ENCODE peak calls at places on chromosomes 13 and 19, in five cellular contexts. E, B, I, A and D are unnamed samples.

GRCh38 chr13:39254606-39255005 is 216.3 kb downstream of the NHLRC3 start:
- DNase-seq in E (no peak), B (no peak), I (no peak), A (no peak), D (no peak)

GRCh38 chr19:29576043-29576442 is 30.0 kb upstream of the POP4 start:
- DNase-seq in E (no peak), B (peak), I (no peak), A (peak), D (no peak)

GRCh38 chr19:54337858-54338230 is 1.1 kb downstream of the LILRA4 start:
- DNase-seq in E (no peak), B (peak), I (no peak), A (no peak), D (no peak)

GRCh38 chr13:99822820-99823219 is 148.7 kb downstream of the ZIC5 start:
- DNase-seq in E (no peak), B (no peak), I (no peak), A (no peak), D (no peak)

GRCh38 chr13:111115051-111115840 is at the start of gene ARHGEF7:
- DNase-seq in E (no peak), B (peak), I (no peak), A (no peak), D (peak)

GRCh38 chr19:58261968-58262921 is 16.5 kb upstream of the ZNF8 start:
- DNase-seq in E (no peak), B (no peak), I (no peak), A (no peak), D (no peak)

GRCh38 chr13:95156208-95156607 is 145.0 kb downstream of the ABCC4 start:
- DNase-seq in E (no peak), B (no peak), I (no peak), A (no peak), D (no peak)

GRCh38 chr19:48487944-48488343 is 18.8 kb downstream of the CYTH2 start:
- DNase-seq in E (peak), B (peak), I (no peak), A (no peak), D (no peak)

GRCh38 chr19:39401549-39402416 is 4.9 kb upstream of the ZFP36 start:
- DNase-seq in E (peak), B (peak), I (peak), A (no peak), D (peak)

GRCh38 chr13:90968510-90968909 is 379.0 kb upstream of the MIR17HG start:
- DNase-seq in E (no peak), B (no peak), I (no peak), A (no peak), D (no peak)

GRCh38 chr19:4063369-4064072 is 3.2 kb downstream of the ZBTB7A start:
- DNase-seq in E (peak), B (peak), I (no peak), A (no peak), D (no peak)

GRCh38 chr19:38003427-38004099 is 96.6 kb downstream of the SIPA1L3 start:
- DNase-seq in E (peak), B (peak), I (peak), A (no peak), D (peak)

GRCh38 chr19:56217039-56217949 is 15.2 kb downstream of the ZSCAN5C start:
- DNase-seq in E (peak), B (peak), I (no peak), A (no peak), D (no peak)

GRCh38 chr13:73672492-73672891 is 461.7 kb downstream of the KLF12 start:
- DNase-seq in E (no peak), B (no peak), I (no peak), A (no peak), D (no peak)

GRCh38 chr13:74710006-74710405 is 575.8 kb upstream of the KLF12 start:
- DNase-seq in E (no peak), B (no peak), I (no peak), A (no peak), D (no peak)

GRCh38 chr19:57016076-57016475 is 103.7 kb upstream of the USP29 start:
- DNase-seq in E (no peak), B (peak), I (no peak), A (peak), D (peak)

GRCh38 chr19:42422576-42423461 is 4.4 kb downstream of the LIPE start:
- DNase-seq in E (no peak), B (no peak), I (no peak), A (no peak), D (no peak)

GRCh38 chr13:52845334-52845761 is 3.1 kb downstream of the PCDH8 start:
- DNase-seq in E (no peak), B (no peak), I (no peak), A (no peak), D (no peak)

GRCh38 chr13:99199541-99200432 is 867 bp upstream of the UBAC2 start:
- DNase-seq in E (no peak), B (peak), I (no peak), A (no peak), D (no peak)

GRCh38 chr13:71922191-71922590 is 55.2 kb upstream of the DACH1 start:
- DNase-seq in E (peak), B (no peak), I (no peak), A (no peak), D (no peak)

GRCh38 chr13:109479991-109480696 is 306.2 kb downstream of the IRS2 start:
- DNase-seq in E (peak), B (no peak), I (no peak), A (no peak), D (no peak)

GRCh38 chr13:79736356-79736755 is 255.4 kb downstream of the NDFIP2 start:
- DNase-seq in E (peak), B (no peak), I (no peak), A (no peak), D (no peak)

GRCh38 chr13:20703785-20704458 is 423 bp downstream of the IL17D start:
- DNase-seq in E (peak), B (peak), I (no peak), A (no peak), D (peak)

GRCh38 chr19:35112995-35113693 is 2.5 kb upstream of the FXYD3 start:
- DNase-seq in E (no peak), B (no peak), I (no peak), A (no peak), D (no peak)

GRCh38 chr19:3456925-3457530 is 23.3 kb downstream of the SMIM24 start:
- DNase-seq in E (no peak), B (no peak), I (no peak), A (no peak), D (no peak)

GRCh38 chr13:74250738-74251190 is 116.6 kb upstream of the KLF12 start:
- DNase-seq in E (no peak), B (no peak), I (no peak), A (no peak), D (no peak)

GRCh38 chr13:77143325-77143907 is 116.5 kb upstream of the FBXL3 start:
- DNase-seq in E (no peak), B (no peak), I (no peak), A (no peak), D (no peak)

GRCh38 chr13:35716644-35717170 is 240.2 kb upstream of the MAB21L1 start:
- DNase-seq in E (no peak), B (no peak), I (no peak), A (no peak), D (no peak)

GRCh38 chr13:93220073-93220472 is 6.5 kb upstream of the GPC6 start:
- DNase-seq in E (no peak), B (no peak), I (no peak), A (no peak), D (no peak)

GRCh38 chr13:50512602-50513527 is 330.6 kb downstream of the DLEU7 start:
- DNase-seq in E (peak), B (peak), I (peak), A (no peak), D (peak)

GRCh38 chr13:109919715-109920375 is 133.5 kb upstream of the IRS2 start:
- DNase-seq in E (no peak), B (no peak), I (no peak), A (no peak), D (no peak)

GRCh38 chr13:110818747-110819146 is 96.1 kb downstream of the ANKRD10 start:
- DNase-seq in E (no peak), B (no peak), I (no peak), A (no peak), D (no peak)

GRCh38 chr13:20125783-20126165 is 35.1 kb downstream of the GJA3 start:
- DNase-seq in E (no peak), B (peak), I (no peak), A (no peak), D (no peak)

GRCh38 chr13:36815069-36815468 is 4.0 kb upstream of the RFXAP start:
- DNase-seq in E (no peak), B (no peak), I (no peak), A (no peak), D (no peak)

GRCh38 chr13:94704347-94705080 is 7.8 kb downstream of the SOX21 start:
- DNase-seq in E (no peak), B (no peak), I (no peak), A (no peak), D (no peak)

GRCh38 chr13:102983496-102983895 is 82.7 kb downstream of the SLC10A2 start:
- DNase-seq in E (no peak), B (no peak), I (no peak), A (no peak), D (no peak)

GRCh38 chr13:94033830-94034642 is 445.4 kb downstream of the DCT start:
- DNase-seq in E (no peak), B (no peak), I (no peak), A (no peak), D (no peak)

DNA sequence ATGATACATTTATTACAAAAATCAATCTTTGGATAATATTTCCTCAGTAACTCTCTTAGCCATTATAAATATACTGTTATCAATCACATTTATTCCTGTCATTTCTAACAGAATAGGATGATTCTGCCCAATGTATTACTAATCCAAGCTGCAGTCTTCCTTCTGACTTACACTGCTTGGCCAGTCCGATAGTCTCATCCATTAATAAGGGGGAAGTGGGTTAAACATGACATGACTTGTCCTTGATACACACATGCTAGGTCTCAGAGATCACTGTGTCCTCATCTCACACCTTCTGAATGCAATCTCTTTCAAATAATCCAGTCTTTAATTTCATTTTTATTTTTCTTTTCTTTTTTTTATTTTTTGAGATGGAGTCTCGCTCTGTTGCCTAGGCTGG is 18.8 kb downstream of the SACS start:
- DNase-seq in E (no peak), B (no peak), I (no peak), A (no peak), D (no peak)
- TF ChIP-seq POLR2A in E (no peak), B (no peak), I (no peak), A (no peak), D (no peak)

GRCh38 chr19:52527134-52527953 is at the start of gene ZNF808:
- DNase-seq in E (peak), B (peak), I (peak), A (peak), D (peak)
- TF ChIP-seq POLR2A in E (peak), B (no peak), I (no peak), A (no peak), D (peak)

DNA sequence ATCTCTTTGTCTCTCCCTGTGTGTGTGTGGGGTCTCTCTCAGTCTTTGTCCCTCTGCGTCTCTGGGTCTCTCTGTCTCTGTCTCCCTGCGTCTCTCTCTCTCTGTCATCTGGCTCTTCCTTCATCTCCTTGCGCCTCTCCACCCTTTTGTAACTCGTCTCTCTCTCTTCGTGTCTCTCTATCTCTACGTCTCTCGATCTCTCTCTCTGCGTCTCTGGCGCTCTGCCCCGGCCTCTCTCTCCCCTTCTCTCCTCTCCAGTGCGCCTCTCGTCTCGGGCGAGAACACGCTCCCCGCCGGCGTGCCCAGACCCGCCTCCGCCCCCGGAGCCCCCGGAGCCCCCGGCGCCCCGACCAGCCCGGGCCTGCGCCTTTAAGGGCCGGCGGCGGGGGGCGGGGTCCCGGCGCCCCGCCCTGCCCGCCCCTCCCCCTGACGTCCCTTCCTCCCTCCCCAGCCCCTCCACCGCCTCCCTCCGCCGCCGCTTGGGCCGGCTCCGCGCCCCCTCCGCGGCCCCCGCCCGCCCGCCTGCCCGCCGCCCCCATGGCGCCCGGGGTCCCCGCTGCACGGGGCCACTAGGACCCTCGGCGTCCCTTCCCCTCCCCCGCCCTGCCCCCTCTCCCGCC is at the start of gene MARK4:
- DNase-seq in E (peak), B (peak), I (peak), A (no peak), D (peak)
- TF ChIP-seq POLR2A in E (no peak), B (no peak), I (no peak), A (no peak), D (peak)

DNA sequence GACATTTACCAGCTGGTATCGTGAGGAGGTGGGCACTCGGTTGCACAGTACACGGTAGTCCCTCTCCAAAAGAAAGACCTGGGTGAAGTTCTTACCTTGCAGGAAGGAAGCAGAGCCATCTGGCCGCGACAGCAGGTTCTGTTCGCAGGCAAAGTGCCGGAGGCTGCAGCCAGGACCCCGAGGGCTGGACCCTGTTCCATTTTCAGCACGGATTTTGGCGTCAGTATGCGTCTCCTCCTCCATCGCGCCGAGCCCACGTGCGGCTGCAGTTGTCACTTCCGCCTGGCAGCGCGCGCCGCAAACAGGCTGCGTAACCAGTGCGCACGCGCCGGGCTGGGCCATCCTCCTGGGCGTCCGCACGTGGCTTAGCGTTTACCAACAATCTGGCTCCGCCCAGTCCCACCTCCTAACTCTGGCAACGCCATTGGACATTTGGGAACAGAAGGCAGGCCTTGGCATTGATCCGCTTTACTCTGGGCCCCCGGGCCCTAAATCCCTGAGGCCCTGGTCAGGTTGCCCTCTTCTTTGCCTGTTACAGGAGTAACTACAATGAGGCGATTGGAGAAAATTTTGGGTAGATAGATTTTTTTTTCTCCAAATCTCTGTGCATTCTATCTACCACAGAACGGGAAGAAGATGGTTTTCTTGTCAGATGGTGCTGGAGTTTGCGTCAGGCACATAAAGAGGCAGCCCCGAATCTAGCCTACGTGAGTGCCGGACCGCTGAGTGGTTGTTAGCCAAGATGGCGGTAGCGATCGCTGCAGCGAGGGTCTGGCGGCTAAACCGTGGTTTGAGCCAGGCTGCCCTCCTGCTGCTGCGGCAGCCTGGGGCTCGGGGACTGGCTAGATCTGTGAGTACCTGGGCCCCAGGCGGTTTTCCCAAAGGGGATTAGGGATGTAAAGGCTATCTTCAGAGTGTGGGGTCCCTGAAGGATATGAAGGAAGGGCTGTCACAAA is at the start of the genes BCKDHA and EXOSC5:
- DNase-seq in E (peak), B (peak), I (peak), A (peak), D (peak)
- TF ChIP-seq POLR2A in E (no peak), B (no peak), I (no peak), A (no peak), D (peak)

DNA sequence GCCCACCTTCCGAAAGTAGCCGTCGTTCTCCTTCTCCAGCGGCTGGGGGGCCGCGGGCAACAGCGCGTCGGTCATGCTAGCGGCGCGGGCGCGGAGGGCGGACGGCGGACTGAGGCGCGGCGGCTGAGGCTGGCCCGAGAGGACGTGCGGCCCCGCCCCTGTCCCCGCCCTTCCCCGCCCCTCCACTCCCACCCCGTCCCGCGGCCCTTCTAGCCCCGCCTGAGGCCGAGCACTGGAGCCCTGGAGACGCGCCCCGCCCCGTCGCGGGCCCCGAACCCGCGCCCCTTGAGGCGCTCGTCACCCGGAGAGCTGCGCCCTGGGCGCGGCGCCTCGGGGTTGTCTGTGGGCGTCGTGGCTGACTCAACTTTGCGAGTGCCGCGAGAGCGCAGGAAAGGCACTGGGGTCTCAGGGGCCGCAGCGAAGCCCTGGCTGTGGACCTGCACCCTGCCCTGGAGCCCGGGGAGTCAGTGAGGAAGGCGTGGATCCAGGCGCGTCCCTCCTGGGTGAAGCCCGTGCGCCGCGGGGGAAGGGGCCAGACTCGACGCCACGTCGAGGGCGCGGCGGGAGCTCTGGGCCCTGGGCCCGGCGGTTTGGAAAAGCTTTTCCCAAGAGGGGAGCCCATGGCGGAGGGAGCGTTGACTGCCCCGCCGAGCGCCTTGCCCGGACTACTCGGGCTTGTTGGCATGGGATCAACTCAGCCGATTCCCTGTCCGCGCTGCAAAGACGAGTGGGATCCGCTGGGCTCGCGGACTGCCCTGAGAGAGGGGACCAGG is at the start of gene RHPN2:
- DNase-seq in E (peak), B (no peak), I (no peak), A (no peak), D (peak)
- TF ChIP-seq POLR2A in E (no peak), B (no peak), I (no peak), A (no peak), D (no peak)

DNA sequence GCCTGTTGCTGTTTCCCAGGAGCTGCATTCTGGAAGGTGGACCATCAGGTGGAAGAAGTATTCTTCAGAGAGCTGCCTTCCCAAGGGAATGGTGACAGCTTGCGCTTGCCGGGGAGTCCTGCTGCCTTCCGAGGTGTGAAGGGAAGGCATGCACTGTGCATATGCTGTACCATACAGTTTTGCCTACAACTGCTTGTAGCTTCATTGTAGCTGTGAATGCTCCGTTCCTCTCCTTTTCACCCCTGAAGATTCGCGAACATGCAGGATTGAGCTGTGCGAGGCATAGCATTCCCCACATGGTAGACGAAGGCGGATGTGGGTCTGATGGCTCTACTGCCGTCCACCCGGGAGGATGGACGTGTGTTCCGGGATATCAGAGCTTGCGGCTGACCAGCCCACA is 243.2 kb upstream of the TSHZ3 start:
- DNase-seq in E (no peak), B (peak), I (no peak), A (peak), D (no peak)
- TF ChIP-seq POLR2A in E (no peak), B (no peak), I (no peak), A (no peak), D (no peak)

DNA sequence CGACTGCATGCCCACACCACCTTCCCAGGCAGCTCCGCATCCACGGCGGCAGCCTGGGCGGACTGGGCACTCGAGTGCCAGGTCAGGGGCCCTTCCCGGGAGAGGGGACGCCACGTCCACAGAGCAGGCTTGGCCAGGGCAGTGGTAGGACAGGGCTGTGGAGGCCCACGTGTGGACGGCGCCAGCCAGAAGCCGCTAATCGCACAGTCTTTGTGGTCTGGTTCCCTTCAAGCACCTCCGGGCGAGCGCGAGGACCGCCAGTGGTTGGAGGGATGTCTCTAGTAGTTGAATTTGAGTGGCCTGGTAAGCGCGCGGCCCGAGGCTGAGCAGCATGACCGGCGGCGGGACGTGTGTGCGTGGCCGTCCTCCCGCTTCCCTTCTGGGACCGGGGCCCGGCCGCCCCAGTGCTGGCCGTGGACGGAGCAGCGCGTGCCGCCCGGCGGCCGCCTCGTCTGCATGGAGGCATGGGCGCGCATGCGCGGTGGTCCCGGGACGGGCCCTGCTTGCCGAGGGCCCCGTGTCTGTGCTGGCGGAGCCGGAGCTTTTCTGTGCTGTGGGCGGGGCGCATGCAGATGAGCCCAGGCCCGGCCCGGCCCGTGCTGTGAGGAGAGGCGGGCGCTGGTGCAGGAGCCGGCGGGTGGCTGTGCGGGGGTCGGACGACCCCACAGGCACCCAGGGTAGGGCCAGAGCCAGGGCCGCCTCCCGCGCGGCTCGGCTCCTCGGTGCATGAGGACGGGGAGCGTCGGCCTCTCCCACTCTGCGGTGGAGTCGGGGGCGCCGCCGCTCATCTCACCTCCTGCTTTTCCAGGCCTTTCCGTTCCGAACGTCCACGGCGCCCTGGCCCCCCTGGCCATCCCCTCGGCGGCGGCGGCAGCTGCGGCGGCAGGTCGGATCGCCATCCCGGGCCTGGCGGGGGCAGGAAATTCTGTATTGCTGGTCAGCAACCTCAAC is 8.6 kb downstream of the PTBP1 start:
- DNase-seq in E (no peak), B (no peak), I (no peak), A (no peak), D (no peak)
- TF ChIP-seq POLR2A in E (no peak), B (no peak), I (no peak), A (no peak), D (no peak)